ENCODE peak calls at places on chromosomes 11 and 22, in nine cellular contexts. One of them, this sample, is unnamed. For H3K9me3 and H3K4me1, the result is how much of the 10 kb centered on the place peaks cover.

GRCh38 chr11:2990617-2991476 is 1.3 kb downstream of the NAP1L4 start:
- DNase-seq in fibroblast of lung: peak
- DNase-seq in ovary: no peak
- DNase-seq in thoracic aorta: no peak
- DNase-seq in Peyer's patch: no peak
- DNase-seq in pancreas: no peak
- DNase-seq in heart left ventricle: no peak
- DNase-seq in naive thymus-derived CD4-positive, alpha-beta T cell: peak
- DNase-seq in right lobe of liver: no peak
- DNase-seq in this sample: no peak

GRCh38 chr22:44131989-44132685 is 48.6 kb upstream of the PARVG start:
- DNase-seq in naive thymus-derived CD4-positive, alpha-beta T cell: no peak
- DNase-seq in ovary: no peak
- DNase-seq in right lobe of liver: no peak
- DNase-seq in pancreas: no peak
- DNase-seq in Peyer's patch: no peak
- DNase-seq in heart left ventricle: no peak
- DNase-seq in thoracic aorta: no peak
- DNase-seq in fibroblast of lung: no peak
- DNase-seq in this sample: no peak

GRCh38 chr11:102192349-102193066 is 82.3 kb downstream of the YAP1 start:
- DNase-seq in naive thymus-derived CD4-positive, alpha-beta T cell: no peak
- DNase-seq in thoracic aorta: no peak
- DNase-seq in pancreas: no peak
- DNase-seq in heart left ventricle: no peak
- DNase-seq in fibroblast of lung: no peak
- DNase-seq in Peyer's patch: no peak
- DNase-seq in right lobe of liver: no peak
- DNase-seq in ovary: no peak
- DNase-seq in this sample: no peak

GRCh38 chr11:83310718-83311117 is 24.6 kb upstream of the CCDC90B start:
- DNase-seq in Peyer's patch: no peak
- DNase-seq in ovary: no peak
- DNase-seq in thoracic aorta: no peak
- DNase-seq in naive thymus-derived CD4-positive, alpha-beta T cell: no peak
- DNase-seq in right lobe of liver: no peak
- DNase-seq in heart left ventricle: no peak
- DNase-seq in fibroblast of lung: no peak
- DNase-seq in pancreas: no peak
- DNase-seq in this sample: no peak

GRCh38 chr11:118290923-118291322 is 13.6 kb upstream of the CD3E start:
- DNase-seq in naive thymus-derived CD4-positive, alpha-beta T cell: peak
- DNase-seq in fibroblast of lung: no peak
- DNase-seq in right lobe of liver: peak
- DNase-seq in heart left ventricle: peak
- DNase-seq in ovary: no peak
- DNase-seq in pancreas: peak
- DNase-seq in Peyer's patch: no peak
- DNase-seq in thoracic aorta: no peak
- DNase-seq in this sample: peak

GRCh38 chr11:79592441-79593223 is 151.8 kb upstream of the TENM4 start:
- DNase-seq in Peyer's patch: no peak
- DNase-seq in naive thymus-derived CD4-positive, alpha-beta T cell: no peak
- DNase-seq in ovary: no peak
- DNase-seq in heart left ventricle: no peak
- DNase-seq in thoracic aorta: no peak
- DNase-seq in fibroblast of lung: no peak
- DNase-seq in right lobe of liver: no peak
- DNase-seq in pancreas: no peak
- DNase-seq in this sample: no peak

GRCh38 chr11:82738116-82738515 is 4.5 kb upstream of the FAM181B start:
- DNase-seq in right lobe of liver: no peak
- DNase-seq in ovary: no peak
- DNase-seq in thoracic aorta: no peak
- DNase-seq in naive thymus-derived CD4-positive, alpha-beta T cell: no peak
- DNase-seq in Peyer's patch: no peak
- DNase-seq in pancreas: no peak
- DNase-seq in heart left ventricle: no peak
- DNase-seq in fibroblast of lung: no peak
- DNase-seq in this sample: no peak

GRCh38 chr11:124893781-124894401 is 3.8 kb downstream of the ROBO4 start:
- DNase-seq in thoracic aorta: no peak
- DNase-seq in heart left ventricle: no peak
- DNase-seq in ovary: no peak
- DNase-seq in Peyer's patch: no peak
- DNase-seq in naive thymus-derived CD4-positive, alpha-beta T cell: no peak
- DNase-seq in fibroblast of lung: no peak
- DNase-seq in right lobe of liver: no peak
- DNase-seq in pancreas: no peak
- DNase-seq in this sample: no peak

GRCh38 chr22:11628651-11629511 is 3899.1 kb upstream of the OR11H1 start:
- DNase-seq in heart left ventricle: no peak
- DNase-seq in ovary: no peak
- DNase-seq in fibroblast of lung: no peak
- DNase-seq in naive thymus-derived CD4-positive, alpha-beta T cell: no peak
- DNase-seq in right lobe of liver: no peak
- DNase-seq in Peyer's patch: peak
- DNase-seq in pancreas: no peak
- DNase-seq in thoracic aorta: no peak
- DNase-seq in this sample: no peak
- H3K9me3 ChIP-seq in heart left ventricle: under half
- H3K9me3 ChIP-seq in ovary: under half
- H3K9me3 ChIP-seq in fibroblast of lung: under half
- H3K9me3 ChIP-seq in naive thymus-derived CD4-positive, alpha-beta T cell: under half
- H3K9me3 ChIP-seq in right lobe of liver: under half
- H3K9me3 ChIP-seq in Peyer's patch: under half
- H3K9me3 ChIP-seq in pancreas: under half
- H3K9me3 ChIP-seq in thoracic aorta: under half
- H3K9me3 ChIP-seq in this sample: half or more

DNA sequence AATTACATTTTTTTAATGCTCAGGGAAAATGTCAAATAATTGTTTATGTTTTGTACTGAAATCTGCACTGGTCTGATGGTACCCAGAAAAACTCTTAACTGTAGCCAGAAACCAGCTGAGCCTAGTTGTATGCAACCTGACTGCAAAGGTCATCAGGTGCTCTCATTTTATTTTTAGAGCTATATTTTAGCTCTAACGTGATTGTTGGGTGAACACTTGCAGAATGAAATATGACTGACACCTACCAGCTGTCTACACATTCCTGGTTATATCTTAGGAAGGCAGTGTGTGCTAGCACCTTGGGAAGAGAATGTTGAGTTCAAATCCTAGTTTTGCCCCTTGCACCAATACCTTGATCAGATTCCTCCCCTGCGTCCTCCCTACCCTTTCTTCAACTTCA is 23.6 kb downstream of the PTPRJ start:
- DNase-seq in right lobe of liver: no peak
- DNase-seq in naive thymus-derived CD4-positive, alpha-beta T cell: no peak
- DNase-seq in ovary: no peak
- DNase-seq in pancreas: no peak
- DNase-seq in thoracic aorta: no peak
- DNase-seq in fibroblast of lung: no peak
- DNase-seq in heart left ventricle: no peak
- DNase-seq in Peyer's patch: no peak
- DNase-seq in this sample: no peak
- H3K4me1 ChIP-seq in right lobe of liver: under half
- H3K4me1 ChIP-seq in naive thymus-derived CD4-positive, alpha-beta T cell: half or more
- H3K4me1 ChIP-seq in ovary: under half
- H3K4me1 ChIP-seq in pancreas: under half
- H3K4me1 ChIP-seq in thoracic aorta: under half
- H3K4me1 ChIP-seq in fibroblast of lung: under half
- H3K4me1 ChIP-seq in heart left ventricle: under half
- H3K4me1 ChIP-seq in Peyer's patch: under half
- H3K4me1 ChIP-seq in this sample: under half

GRCh38 chr11:1195690-1196515 is 27.0 kb upstream of the MUC5B start:
- DNase-seq in fibroblast of lung: no peak
- DNase-seq in pancreas: no peak
- DNase-seq in naive thymus-derived CD4-positive, alpha-beta T cell: no peak
- DNase-seq in right lobe of liver: peak
- DNase-seq in Peyer's patch: peak
- DNase-seq in heart left ventricle: peak
- DNase-seq in thoracic aorta: no peak
- DNase-seq in ovary: peak
- DNase-seq in this sample: peak
- H3K9me3 ChIP-seq in fibroblast of lung: under half
- H3K9me3 ChIP-seq in pancreas: under half
- H3K9me3 ChIP-seq in naive thymus-derived CD4-positive, alpha-beta T cell: under half
- H3K9me3 ChIP-seq in right lobe of liver: under half
- H3K9me3 ChIP-seq in Peyer's patch: under half
- H3K9me3 ChIP-seq in heart left ventricle: under half
- H3K9me3 ChIP-seq in thoracic aorta: under half
- H3K9me3 ChIP-seq in ovary: under half
- H3K9me3 ChIP-seq in this sample: under half

DNA sequence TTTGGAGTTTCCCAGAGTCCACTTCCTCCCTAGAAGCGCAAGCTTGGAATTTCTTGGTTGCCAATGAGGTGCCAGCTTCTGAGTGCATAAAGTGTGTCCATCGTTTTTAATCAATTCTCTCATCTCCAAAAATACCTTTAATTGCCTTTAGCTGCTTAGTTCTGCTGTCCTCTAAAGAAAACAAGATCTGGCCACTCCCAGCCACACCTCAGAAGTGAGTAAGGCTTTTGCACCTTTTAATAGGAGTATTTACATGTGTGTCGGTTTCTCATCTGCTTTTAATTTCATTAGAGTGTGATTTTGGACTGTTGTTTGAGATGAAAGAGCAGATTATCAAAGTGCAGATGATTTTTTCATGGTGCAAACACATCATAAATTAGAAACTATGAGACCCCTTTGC is 20.1 kb downstream of the CD44 start:
- DNase-seq in thoracic aorta: no peak
- DNase-seq in naive thymus-derived CD4-positive, alpha-beta T cell: no peak
- DNase-seq in right lobe of liver: no peak
- DNase-seq in heart left ventricle: no peak
- DNase-seq in ovary: no peak
- DNase-seq in Peyer's patch: no peak
- DNase-seq in pancreas: no peak
- DNase-seq in fibroblast of lung: no peak
- DNase-seq in this sample: no peak
- H3K4me1 ChIP-seq in thoracic aorta: half or more
- H3K4me1 ChIP-seq in naive thymus-derived CD4-positive, alpha-beta T cell: half or more
- H3K4me1 ChIP-seq in right lobe of liver: under half
- H3K4me1 ChIP-seq in heart left ventricle: under half
- H3K4me1 ChIP-seq in ovary: under half
- H3K4me1 ChIP-seq in Peyer's patch: half or more
- H3K4me1 ChIP-seq in pancreas: under half
- H3K4me1 ChIP-seq in fibroblast of lung: under half
- H3K4me1 ChIP-seq in this sample: half or more

DNA sequence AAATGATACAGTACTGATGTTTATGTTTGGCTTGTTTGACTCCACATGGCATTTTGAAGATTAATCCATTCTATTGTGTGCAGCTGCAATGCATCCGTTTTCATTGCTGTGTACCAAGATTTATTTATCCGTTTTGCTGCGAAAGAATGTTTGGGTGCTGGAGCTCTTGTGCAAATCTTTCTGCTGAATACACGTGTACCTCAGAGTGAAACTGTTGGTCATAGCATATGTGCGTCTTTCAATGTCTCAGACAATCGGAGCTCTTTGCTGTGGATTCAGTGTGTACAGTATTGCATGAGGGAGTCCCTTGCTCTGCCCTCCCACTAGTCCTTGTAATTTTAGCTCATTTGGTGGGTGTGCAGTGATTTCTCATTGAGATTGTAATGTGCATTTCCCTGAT is 545.4 kb downstream of the TBC1D22A start:
- DNase-seq in ovary: no peak
- DNase-seq in heart left ventricle: peak
- DNase-seq in fibroblast of lung: no peak
- DNase-seq in thoracic aorta: no peak
- DNase-seq in right lobe of liver: no peak
- DNase-seq in pancreas: no peak
- DNase-seq in naive thymus-derived CD4-positive, alpha-beta T cell: no peak
- DNase-seq in Peyer's patch: no peak
- DNase-seq in this sample: no peak
- H3K9me3 ChIP-seq in ovary: under half
- H3K9me3 ChIP-seq in heart left ventricle: under half
- H3K9me3 ChIP-seq in fibroblast of lung: under half
- H3K9me3 ChIP-seq in thoracic aorta: under half
- H3K9me3 ChIP-seq in right lobe of liver: under half
- H3K9me3 ChIP-seq in pancreas: under half
- H3K9me3 ChIP-seq in naive thymus-derived CD4-positive, alpha-beta T cell: under half
- H3K9me3 ChIP-seq in Peyer's patch: under half
- H3K9me3 ChIP-seq in this sample: under half

GRCh38 chr11:65277878-65278277 is 16.1 kb downstream of the POLA2 start:
- DNase-seq in heart left ventricle: no peak
- DNase-seq in thoracic aorta: no peak
- DNase-seq in ovary: no peak
- DNase-seq in Peyer's patch: no peak
- DNase-seq in naive thymus-derived CD4-positive, alpha-beta T cell: no peak
- DNase-seq in pancreas: no peak
- DNase-seq in fibroblast of lung: no peak
- DNase-seq in right lobe of liver: no peak
- DNase-seq in this sample: no peak

GRCh38 chr11:65278351-65278750 is 16.6 kb downstream of the POLA2 start:
- DNase-seq in Peyer's patch: no peak
- DNase-seq in naive thymus-derived CD4-positive, alpha-beta T cell: no peak
- DNase-seq in fibroblast of lung: peak
- DNase-seq in thoracic aorta: no peak
- DNase-seq in ovary: no peak
- DNase-seq in pancreas: no peak
- DNase-seq in heart left ventricle: no peak
- DNase-seq in right lobe of liver: no peak
- DNase-seq in this sample: no peak

GRCh38 chr11:65279713-65280459 is 18.1 kb downstream of the POLA2 start:
- DNase-seq in fibroblast of lung: peak
- DNase-seq in pancreas: peak
- DNase-seq in ovary: no peak
- DNase-seq in naive thymus-derived CD4-positive, alpha-beta T cell: no peak
- DNase-seq in right lobe of liver: no peak
- DNase-seq in thoracic aorta: peak
- DNase-seq in heart left ventricle: peak
- DNase-seq in Peyer's patch: no peak
- DNase-seq in this sample: no peak

GRCh38 chr11:65274734-65275682 is 13.2 kb downstream of the POLA2 start:
- DNase-seq in thoracic aorta: peak
- DNase-seq in heart left ventricle: peak
- DNase-seq in Peyer's patch: no peak
- DNase-seq in ovary: peak
- DNase-seq in pancreas: peak
- DNase-seq in right lobe of liver: peak
- DNase-seq in fibroblast of lung: peak
- DNase-seq in naive thymus-derived CD4-positive, alpha-beta T cell: peak
- DNase-seq in this sample: peak

DNA sequence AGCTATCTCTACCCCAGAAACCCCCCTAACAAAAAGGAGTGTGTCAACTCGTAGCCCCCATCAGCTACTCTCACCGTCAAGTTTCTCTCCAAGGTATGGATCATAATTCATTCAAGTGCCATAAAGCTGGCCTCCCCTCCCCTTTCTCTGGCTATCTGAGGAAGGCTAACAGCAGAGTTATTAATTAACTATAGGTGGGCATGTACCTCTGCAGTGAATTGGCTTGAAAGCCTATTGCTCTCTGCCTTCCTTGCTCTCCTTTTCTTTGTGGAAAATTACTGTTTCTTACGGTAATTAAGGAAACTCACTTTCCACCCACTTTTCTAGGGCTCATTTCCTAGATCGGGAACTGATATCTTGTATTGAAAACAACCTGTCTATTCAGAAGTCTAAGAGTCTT is 14.1 kb downstream of the POLA2 start:
- DNase-seq in right lobe of liver: no peak
- DNase-seq in Peyer's patch: no peak
- DNase-seq in thoracic aorta: no peak
- DNase-seq in naive thymus-derived CD4-positive, alpha-beta T cell: no peak
- DNase-seq in pancreas: no peak
- DNase-seq in heart left ventricle: no peak
- DNase-seq in fibroblast of lung: no peak
- DNase-seq in ovary: no peak
- DNase-seq in this sample: no peak
- H3K4me1 ChIP-seq in right lobe of liver: under half
- H3K4me1 ChIP-seq in Peyer's patch: under half
- H3K4me1 ChIP-seq in thoracic aorta: under half
- H3K4me1 ChIP-seq in naive thymus-derived CD4-positive, alpha-beta T cell: under half
- H3K4me1 ChIP-seq in pancreas: under half
- H3K4me1 ChIP-seq in heart left ventricle: under half
- H3K4me1 ChIP-seq in fibroblast of lung: under half
- H3K4me1 ChIP-seq in ovary: under half
- H3K4me1 ChIP-seq in this sample: under half